ENCODE peak calls at places on chromosomes 3 and 15, in seven cellular contexts. S is SK-N-SH, K is HCT116, X is K562, R is H1, M is GM12878, O is HepG2. F is an unnamed sample.

GRCh38 chr3:56894912-56895431 is 93.2 kb upstream of the ARHGEF3 start:
- DNase-seq in R (no peak), S (no peak), M (no peak), O (no peak), X (no peak), K (no peak), F (no peak)

GRCh38 chr15:25087137-25087536 is 132.3 kb downstream of the SNRPN start:
- DNase-seq in O (no peak), M (no peak), R (no peak), K (no peak), X (no peak), S (no peak), F (no peak)

GRCh38 chr15:92651877-92652575 is 3.5 kb downstream of the FAM174B start:
- DNase-seq in X (no peak), M (no peak), K (no peak), S (no peak), R (no peak), O (no peak), F (no peak)

GRCh38 chr15:33031324-33031736 is 163.2 kb downstream of the FMN1 start:
- DNase-seq in O (no peak), R (no peak), M (no peak), X (no peak), K (no peak), S (no peak), F (no peak)

GRCh38 chr3:45915518-45916231 is 27.6 kb upstream of the CXCR6 start:
- DNase-seq in K (peak; percentile 7), R (no peak), X (peak; percentile 45), S (no peak), M (peak; percentile 98), O (no peak), F (no peak)

GRCh38 chr3:21893250-21893649 is 142.2 kb upstream of the ZNF385D start:
- DNase-seq in M (no peak), O (no peak), K (no peak), R (no peak), S (no peak), X (no peak), F (no peak)

GRCh38 chr3:164418426-164418825 is 659.9 kb downstream of the SI start:
- DNase-seq in M (no peak), O (no peak), K (no peak), R (no peak), X (no peak), S (no peak), F (no peak)

GRCh38 chr3:178381971-178382370 is 154.3 kb upstream of the KCNMB2 start:
- DNase-seq in O (no peak), R (no peak), K (no peak), M (no peak), X (no peak), S (no peak), F (no peak)

GRCh38 chr3:49804141-49805041 is 1.3 kb downstream of the INKA1 start:
- DNase-seq in S (no peak), R (no peak), O (no peak), X (no peak), K (no peak), M (no peak), F (no peak)

GRCh38 chr3:177229791-177230190 is 32.5 kb upstream of the TBL1XR1 start:
- DNase-seq in X (no peak), S (no peak), K (no peak), M (no peak), R (no peak), O (peak; percentile 29), F (no peak)

GRCh38 chr3:142027713-142028112 is 121.6 kb downstream of the TFDP2 start:
- DNase-seq in M (no peak), O (no peak), R (no peak), X (peak; percentile 69), K (no peak), S (peak; percentile 10), F (peak; percentile 70)

GRCh38 chr3:43686700-43687498 is 3.8 kb upstream of the ABHD5 start:
- DNase-seq in M (no peak), S (no peak), R (no peak), X (peak; percentile 89), K (no peak), O (no peak), F (no peak)

GRCh38 chr3:48672522-48672921 is 9.8 kb upstream of the CELSR3 start:
- DNase-seq in M (no peak), X (no peak), R (no peak), O (no peak), S (no peak), K (no peak), F (no peak)

GRCh38 chr3:119631529-119631928 is 28.9 kb downstream of the POPDC2 start:
- DNase-seq in X (no peak), M (no peak), K (no peak), S (no peak), R (no peak), O (no peak), F (no peak)

GRCh38 chr3:133896002-133896761 is 500 bp upstream of the RAB6B start:
- DNase-seq in S (no peak), M (no peak), K (no peak), R (no peak), X (no peak), O (no peak), F (no peak)

GRCh38 chr3:24199775-24200247 is 254.7 kb downstream of the NR1D2 start:
- DNase-seq in X (no peak), R (no peak), K (no peak), M (no peak), S (peak; percentile 44), O (no peak), F (no peak)

GRCh38 chr15:79932447-79932846 is 35.6 kb upstream of the MTHFS start:
- DNase-seq in R (no peak), K (no peak), S (no peak), M (no peak), X (no peak), O (no peak), F (no peak)

GRCh38 chr3:177185035-177185574 is 12.2 kb downstream of the TBL1XR1 start:
- DNase-seq in R (no peak), S (no peak), O (no peak), M (no peak), X (no peak), K (no peak), F (no peak)

GRCh38 chr3:184738982-184739381 is 27.1 kb upstream of the MAGEF1 start:
- DNase-seq in O (no peak), M (no peak), S (no peak), K (no peak), X (no peak), R (no peak), F (no peak)

GRCh38 chr3:31926543-31926942 is 54.5 kb downstream of the OSBPL10 start:
- DNase-seq in O (no peak), M (no peak), K (no peak), R (no peak), S (no peak), X (no peak), F (no peak)

GRCh38 chr3:66797916-66798560 is 200.1 kb upstream of the KBTBD8 start:
- DNase-seq in S (no peak), R (peak; percentile 78), M (no peak), X (no peak), O (no peak), K (no peak), F (no peak)

GRCh38 chr3:139238281-139239030 is 105.4 kb upstream of the MRPS22 start:
- DNase-seq in O (no peak), S (no peak), R (no peak), M (no peak), X (no peak), K (no peak), F (no peak)

GRCh38 chr15:76993114-76993715 is 1.7 kb upstream of the PSTPIP1 start:
- DNase-seq in R (no peak), O (no peak), M (no peak), K (no peak), S (no peak), X (no peak), F (no peak)

GRCh38 chr15:55110446-55110845 is 86.3 kb downstream of the RSL24D1 start:
- DNase-seq in O (peak; percentile 3), K (no peak), X (no peak), M (no peak), S (no peak), R (no peak), F (peak; percentile 22)

GRCh38 chr3:66577804-66578203 is 77.0 kb upstream of the LRIG1 start:
- DNase-seq in M (no peak), O (no peak), X (no peak), K (no peak), S (no peak), R (no peak), F (no peak)

GRCh38 chr3:23096041-23096440 is 107.1 kb upstream of the UBE2E2 start:
- DNase-seq in S (no peak), R (peak; percentile 21), O (no peak), K (no peak), X (no peak), M (no peak), F (no peak)

GRCh38 chr15:100468265-100468664 is 60.5 kb downstream of the CERS3 start:
- DNase-seq in M (no peak), X (no peak), K (no peak), R (no peak), O (no peak), S (no peak), F (no peak)

GRCh38 chr3:183178833-183179549 is 16.5 kb upstream of the LAMP3 start:
- DNase-seq in X (peak; percentile 69), O (no peak), R (no peak), K (no peak), M (no peak), S (peak; percentile 81), F (no peak)

GRCh38 chr3:72127843-72128242 is 342.9 kb upstream of the PROK2 start:
- DNase-seq in S (no peak), R (no peak), O (no peak), M (no peak), X (no peak), K (no peak), F (no peak)

GRCh38 chr3:96863129-96863740 is 48.8 kb downstream of the EPHA6 start:
- DNase-seq in S (peak; percentile 10), M (no peak), X (peak; percentile 6), O (peak; percentile 28), R (peak; percentile 9), K (no peak), F (peak; percentile 76)
- TF ChIP-seq JUND in S (no peak), M (no peak), X (no peak), O (no peak), R (no peak), K (no peak), F (no peak)

DNA sequence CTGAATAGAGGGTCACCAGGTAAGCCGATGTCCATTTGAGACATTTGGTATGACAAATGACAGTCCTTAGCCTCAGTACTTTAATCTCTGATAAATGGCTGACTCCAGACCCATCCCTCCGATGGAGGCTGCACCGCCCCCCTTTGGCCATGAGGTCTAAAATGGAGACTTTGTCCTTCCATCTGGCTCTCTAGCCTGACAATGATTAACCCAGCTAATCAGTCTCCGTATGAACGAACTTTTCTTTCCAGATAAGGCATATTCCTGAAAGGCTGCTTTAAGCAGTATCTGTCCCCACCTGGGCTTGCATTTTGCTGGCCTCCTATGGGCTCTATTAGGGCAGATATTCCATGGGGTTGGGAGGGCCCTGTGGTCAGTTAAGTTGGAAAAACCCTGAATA is 10.8 kb upstream of the MYZAP start:
- DNase-seq in R (no peak), X (no peak), O (peak; percentile 69), M (no peak), K (no peak), S (no peak), F (no peak)
- TF ChIP-seq JUND in R (no peak), X (no peak), O (no peak), M (no peak), K (no peak), S (no peak), F (no peak)

GRCh38 chr3:186653079-186653710 is 12.6 kb upstream of the HRG start:
- DNase-seq in S (peak; percentile 36), M (peak; percentile 61), K (no peak), X (no peak), R (no peak), O (no peak), F (no peak)
- TF ChIP-seq JUND in S (no peak), M (no peak), K (no peak), X (no peak), R (no peak), O (no peak), F (no peak)

GRCh38 chr15:68335655-68336054 is 58.1 kb downstream of the FEM1B start:
- DNase-seq in M (no peak), S (no peak), K (no peak), R (no peak), X (no peak), O (no peak), F (no peak)
- TF ChIP-seq JUND in M (no peak), S (no peak), K (no peak), R (no peak), X (no peak), O (no peak), F (no peak)